ENCODE peak calls at places on chromosomes 12 and 14, in eight cellular contexts. One of them, this sample, is unnamed.

GRCh38 chr12:4190376-4191063 is 83.0 kb upstream of the CCND2 start:
- DNase-seq in HL-60: peak
- DNase-seq in AG04450: no peak
- DNase-seq in GM13977: no peak
- DNase-seq in RWPE1: no peak
- DNase-seq in astrocyte: no peak
- DNase-seq in heart left ventricle: no peak
- DNase-seq in heart right ventricle: no peak
- DNase-seq in this sample: no peak

GRCh38 chr12:52600071-52600470 is 1.2 kb downstream of the KRT72 start:
- DNase-seq in HL-60: no peak
- DNase-seq in AG04450: no peak
- DNase-seq in GM13977: no peak
- DNase-seq in RWPE1: no peak
- DNase-seq in astrocyte: no peak
- DNase-seq in heart left ventricle: no peak
- DNase-seq in heart right ventricle: no peak
- DNase-seq in this sample: no peak

GRCh38 chr12:31119531-31120211 is 46.0 kb downstream of the DDX11 start:
- DNase-seq in HL-60: no peak
- DNase-seq in AG04450: no peak
- DNase-seq in GM13977: no peak
- DNase-seq in RWPE1: no peak
- DNase-seq in astrocyte: no peak
- DNase-seq in heart left ventricle: peak
- DNase-seq in heart right ventricle: no peak
- DNase-seq in this sample: no peak

GRCh38 chr14:81673930-81674329 is 140.3 kb upstream of the SEL1L start:
- DNase-seq in HL-60: no peak
- DNase-seq in AG04450: no peak
- DNase-seq in GM13977: no peak
- DNase-seq in RWPE1: no peak
- DNase-seq in astrocyte: no peak
- DNase-seq in heart left ventricle: no peak
- DNase-seq in heart right ventricle: no peak
- DNase-seq in this sample: no peak

GRCh38 chr14:91482278-91483023 is 27.7 kb downstream of the PPP4R3A start:
- DNase-seq in HL-60: peak
- DNase-seq in AG04450: peak
- DNase-seq in GM13977: no peak
- DNase-seq in RWPE1: no peak
- DNase-seq in astrocyte: peak
- DNase-seq in heart left ventricle: no peak
- DNase-seq in heart right ventricle: no peak
- DNase-seq in this sample: no peak

GRCh38 chr12:105084251-105085250 is at the start of gene ALDH1L2:
- DNase-seq in HL-60: peak
- DNase-seq in AG04450: peak
- DNase-seq in GM13977: peak
- DNase-seq in RWPE1: peak
- DNase-seq in astrocyte: peak
- DNase-seq in heart left ventricle: peak
- DNase-seq in heart right ventricle: peak
- DNase-seq in this sample: peak

GRCh38 chr12:4855121-4855924 is 54.4 kb upstream of the KCNA1 start:
- DNase-seq in HL-60: peak
- DNase-seq in AG04450: peak
- DNase-seq in GM13977: peak
- DNase-seq in RWPE1: peak
- DNase-seq in astrocyte: peak
- DNase-seq in heart left ventricle: no peak
- DNase-seq in heart right ventricle: no peak
- DNase-seq in this sample: peak

GRCh38 chr12:67043771-67044170 is 225.4 kb upstream of the CAND1 start:
- DNase-seq in HL-60: no peak
- DNase-seq in AG04450: no peak
- DNase-seq in GM13977: no peak
- DNase-seq in RWPE1: no peak
- DNase-seq in astrocyte: peak
- DNase-seq in heart left ventricle: no peak
- DNase-seq in heart right ventricle: no peak
- DNase-seq in this sample: no peak

GRCh38 chr12:49888461-49889151 is 15.1 kb downstream of the FAIM2 start:
- DNase-seq in HL-60: no peak
- DNase-seq in AG04450: no peak
- DNase-seq in GM13977: no peak
- DNase-seq in RWPE1: no peak
- DNase-seq in astrocyte: no peak
- DNase-seq in heart left ventricle: peak
- DNase-seq in heart right ventricle: no peak
- DNase-seq in this sample: no peak

GRCh38 chr12:88693837-88694445 is 113.7 kb upstream of the KITLG start:
- DNase-seq in HL-60: no peak
- DNase-seq in AG04450: no peak
- DNase-seq in GM13977: no peak
- DNase-seq in RWPE1: no peak
- DNase-seq in astrocyte: no peak
- DNase-seq in heart left ventricle: no peak
- DNase-seq in heart right ventricle: no peak
- DNase-seq in this sample: no peak

GRCh38 chr14:61153436-61153835 is 127.7 kb downstream of the TMEM30B start:
- DNase-seq in HL-60: no peak
- DNase-seq in AG04450: no peak
- DNase-seq in GM13977: no peak
- DNase-seq in RWPE1: no peak
- DNase-seq in astrocyte: peak
- DNase-seq in heart left ventricle: no peak
- DNase-seq in heart right ventricle: no peak
- DNase-seq in this sample: no peak

GRCh38 chr14:21868442-21869046 is 194.9 kb upstream of the OR4E1 start:
- DNase-seq in HL-60: peak
- DNase-seq in AG04450: no peak
- DNase-seq in GM13977: peak
- DNase-seq in RWPE1: peak
- DNase-seq in astrocyte: no peak
- DNase-seq in heart left ventricle: no peak
- DNase-seq in heart right ventricle: no peak
- DNase-seq in this sample: peak

GRCh38 chr14:104073764-104074163 is 11.7 kb upstream of the ASPG start:
- DNase-seq in HL-60: no peak
- DNase-seq in AG04450: no peak
- DNase-seq in GM13977: no peak
- DNase-seq in RWPE1: no peak
- DNase-seq in astrocyte: no peak
- DNase-seq in heart left ventricle: no peak
- DNase-seq in heart right ventricle: no peak
- DNase-seq in this sample: no peak

GRCh38 chr14:106024983-106025604 is 498.7 kb downstream of the TMEM121 start:
- DNase-seq in HL-60: no peak
- DNase-seq in AG04450: no peak
- DNase-seq in GM13977: no peak
- DNase-seq in RWPE1: no peak
- DNase-seq in astrocyte: no peak
- DNase-seq in heart left ventricle: peak
- DNase-seq in heart right ventricle: no peak
- DNase-seq in this sample: no peak

GRCh38 chr14:22613736-22614239 is 15.7 kb downstream of the ABHD4 start:
- DNase-seq in HL-60: no peak
- DNase-seq in AG04450: no peak
- DNase-seq in GM13977: no peak
- DNase-seq in RWPE1: no peak
- DNase-seq in astrocyte: no peak
- DNase-seq in heart left ventricle: no peak
- DNase-seq in heart right ventricle: no peak
- DNase-seq in this sample: no peak

GRCh38 chr12:22687677-22688076 is 62.7 kb downstream of the ETNK1 start:
- DNase-seq in HL-60: peak
- DNase-seq in AG04450: no peak
- DNase-seq in GM13977: peak
- DNase-seq in RWPE1: no peak
- DNase-seq in astrocyte: peak
- DNase-seq in heart left ventricle: no peak
- DNase-seq in heart right ventricle: no peak
- DNase-seq in this sample: no peak

GRCh38 chr14:68846466-68846865 is 53.6 kb upstream of the ZFP36L1 start:
- DNase-seq in HL-60: no peak
- DNase-seq in AG04450: no peak
- DNase-seq in GM13977: no peak
- DNase-seq in RWPE1: no peak
- DNase-seq in astrocyte: no peak
- DNase-seq in heart left ventricle: no peak
- DNase-seq in heart right ventricle: no peak
- DNase-seq in this sample: no peak

GRCh38 chr12:52234226-52234810 is 1.3 kb downstream of the KRT7 start:
- DNase-seq in HL-60: no peak
- DNase-seq in AG04450: no peak
- DNase-seq in GM13977: peak
- DNase-seq in RWPE1: peak
- DNase-seq in astrocyte: no peak
- DNase-seq in heart left ventricle: peak
- DNase-seq in heart right ventricle: no peak
- DNase-seq in this sample: no peak

GRCh38 chr12:79309039-79309438 is 381.7 kb downstream of the PAWR start:
- DNase-seq in HL-60: no peak
- DNase-seq in AG04450: no peak
- DNase-seq in GM13977: no peak
- DNase-seq in RWPE1: no peak
- DNase-seq in astrocyte: no peak
- DNase-seq in heart left ventricle: no peak
- DNase-seq in heart right ventricle: no peak
- DNase-seq in this sample: no peak

GRCh38 chr12:3364226-3364625 is 126.8 kb upstream of the PRMT8 start:
- DNase-seq in HL-60: no peak
- DNase-seq in AG04450: no peak
- DNase-seq in GM13977: no peak
- DNase-seq in RWPE1: no peak
- DNase-seq in astrocyte: no peak
- DNase-seq in heart left ventricle: no peak
- DNase-seq in heart right ventricle: no peak
- DNase-seq in this sample: no peak

GRCh38 chr12:108226866-108227265 is 97.8 kb downstream of the WSCD2 start:
- DNase-seq in HL-60: no peak
- DNase-seq in AG04450: no peak
- DNase-seq in GM13977: no peak
- DNase-seq in RWPE1: no peak
- DNase-seq in astrocyte: no peak
- DNase-seq in heart left ventricle: no peak
- DNase-seq in heart right ventricle: no peak
- DNase-seq in this sample: no peak

GRCh38 chr14:62674833-62675232 is 370.4 kb downstream of the KCNH5 start:
- DNase-seq in HL-60: peak
- DNase-seq in AG04450: no peak
- DNase-seq in GM13977: no peak
- DNase-seq in RWPE1: no peak
- DNase-seq in astrocyte: no peak
- DNase-seq in heart left ventricle: no peak
- DNase-seq in heart right ventricle: no peak
- DNase-seq in this sample: no peak

GRCh38 chr12:26768611-26769603 is 64.1 kb downstream of the ITPR2 start:
- DNase-seq in HL-60: no peak
- DNase-seq in AG04450: no peak
- DNase-seq in GM13977: no peak
- DNase-seq in RWPE1: no peak
- DNase-seq in astrocyte: no peak
- DNase-seq in heart left ventricle: no peak
- DNase-seq in heart right ventricle: no peak
- DNase-seq in this sample: no peak

GRCh38 chr12:78746001-78746400 is 118.6 kb upstream of the SYT1 start:
- DNase-seq in HL-60: no peak
- DNase-seq in AG04450: no peak
- DNase-seq in GM13977: no peak
- DNase-seq in RWPE1: peak
- DNase-seq in astrocyte: no peak
- DNase-seq in heart left ventricle: no peak
- DNase-seq in heart right ventricle: no peak
- DNase-seq in this sample: no peak

GRCh38 chr14:53792909-53793308 is 163.7 kb downstream of the BMP4 start:
- DNase-seq in HL-60: no peak
- DNase-seq in AG04450: no peak
- DNase-seq in GM13977: no peak
- DNase-seq in RWPE1: no peak
- DNase-seq in astrocyte: no peak
- DNase-seq in heart left ventricle: no peak
- DNase-seq in heart right ventricle: no peak
- DNase-seq in this sample: no peak
- TF ChIP-seq CTCF in HL-60: no peak
- TF ChIP-seq CTCF in AG04450: no peak
- TF ChIP-seq CTCF in GM13977: peak
- TF ChIP-seq CTCF in RWPE1: no peak
- TF ChIP-seq CTCF in astrocyte: no peak
- TF ChIP-seq CTCF in heart left ventricle: no peak
- TF ChIP-seq CTCF in heart right ventricle: no peak
- TF ChIP-seq CTCF in this sample: peak

GRCh38 chr14:99258884-99259283 is 13.1 kb downstream of the BCL11B start:
- DNase-seq in HL-60: no peak
- DNase-seq in AG04450: no peak
- DNase-seq in GM13977: no peak
- DNase-seq in RWPE1: no peak
- DNase-seq in astrocyte: no peak
- DNase-seq in heart left ventricle: no peak
- DNase-seq in heart right ventricle: no peak
- DNase-seq in this sample: no peak
- TF ChIP-seq CTCF in HL-60: no peak
- TF ChIP-seq CTCF in AG04450: no peak
- TF ChIP-seq CTCF in GM13977: no peak
- TF ChIP-seq CTCF in RWPE1: no peak
- TF ChIP-seq CTCF in astrocyte: no peak
- TF ChIP-seq CTCF in heart left ventricle: no peak
- TF ChIP-seq CTCF in heart right ventricle: no peak
- TF ChIP-seq CTCF in this sample: no peak

DNA sequence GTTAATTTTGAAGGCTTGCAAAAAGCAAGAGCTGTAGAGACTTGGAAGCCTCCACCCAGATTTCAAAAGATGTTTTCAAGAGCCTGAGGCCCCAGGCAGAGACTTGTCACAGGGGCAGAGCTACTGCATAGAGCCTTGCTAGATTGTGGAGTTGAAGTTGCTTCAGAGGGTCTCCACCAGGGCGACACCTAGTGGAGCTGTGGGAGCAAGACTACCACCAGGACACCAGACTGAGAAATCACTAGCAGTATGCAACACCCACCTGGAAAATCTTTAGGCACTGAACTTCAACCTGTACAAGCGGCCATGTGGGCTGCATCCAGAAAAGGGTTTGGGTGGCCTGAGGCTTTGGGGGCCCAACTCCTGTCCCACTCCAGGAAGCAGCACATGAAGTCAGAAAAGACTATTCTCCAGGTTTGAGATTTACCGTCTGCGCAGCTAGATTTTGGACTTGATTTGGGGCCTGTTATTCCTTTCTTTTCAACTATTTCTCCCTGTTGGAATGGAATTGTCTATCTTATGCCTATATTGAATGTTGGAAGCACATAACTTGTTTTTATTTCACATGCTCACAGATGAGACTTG is 508.5 kb downstream of the FLRT2 start:
- DNase-seq in HL-60: peak
- DNase-seq in AG04450: peak
- DNase-seq in GM13977: peak
- DNase-seq in RWPE1: peak
- DNase-seq in astrocyte: peak
- DNase-seq in heart left ventricle: peak
- DNase-seq in heart right ventricle: peak
- DNase-seq in this sample: peak
- TF ChIP-seq CTCF in HL-60: peak
- TF ChIP-seq CTCF in AG04450: peak
- TF ChIP-seq CTCF in GM13977: peak
- TF ChIP-seq CTCF in RWPE1: peak
- TF ChIP-seq CTCF in astrocyte: peak
- TF ChIP-seq CTCF in heart left ventricle: peak
- TF ChIP-seq CTCF in heart right ventricle: peak
- TF ChIP-seq CTCF in this sample: peak

GRCh38 chr14:78700236-78700635 is 530.1 kb downstream of the NRXN3 start:
- DNase-seq in HL-60: no peak
- DNase-seq in AG04450: no peak
- DNase-seq in GM13977: no peak
- DNase-seq in RWPE1: no peak
- DNase-seq in astrocyte: no peak
- DNase-seq in heart left ventricle: no peak
- DNase-seq in heart right ventricle: no peak
- DNase-seq in this sample: no peak
- TF ChIP-seq CTCF in HL-60: no peak
- TF ChIP-seq CTCF in AG04450: no peak
- TF ChIP-seq CTCF in GM13977: no peak
- TF ChIP-seq CTCF in RWPE1: no peak
- TF ChIP-seq CTCF in astrocyte: no peak
- TF ChIP-seq CTCF in heart left ventricle: no peak
- TF ChIP-seq CTCF in heart right ventricle: no peak
- TF ChIP-seq CTCF in this sample: no peak